ENCODE peak calls at places on chromosome 10, in seven cellular contexts. W is prostate gland, J is mesendoderm, N is endodermal cell, O is body of pancreas, B is GM23338, A is MM.1S. V is an unnamed sample.

GRCh38 chr10:49746626-49747302 is 15.4 kb downstream of the OGDHL start:
- DNase-seq in B (no peak), W (no peak), O (no peak), N (no peak), J (no peak), A (no peak), V (no peak)

GRCh38 chr10:13346280-13346819 is 1.7 kb downstream of the SEPHS1 start:
- DNase-seq in A (no peak), B (no peak), W (no peak), J (peak; percentile 43), N (no peak), O (peak; percentile 19), V (peak; percentile 63)

GRCh38 chr10:16425449-16425848 is 11.4 kb upstream of the PTER start:
- DNase-seq in W (no peak), O (no peak), N (no peak), A (no peak), B (no peak), J (no peak), V (no peak)

GRCh38 chr10:10830316-10831061 is 187.2 kb upstream of the CELF2 start:
- DNase-seq in O (no peak), N (no peak), A (no peak), J (no peak), B (no peak), W (no peak), V (no peak)

GRCh38 chr10:133474027-133474426 is 20.3 kb downstream of the SCART1 start:
- DNase-seq in O (no peak), B (no peak), J (no peak), W (no peak), N (no peak), A (no peak), V (no peak)

GRCh38 chr10:120067427-120067826 is 174.9 kb downstream of the SEC23IP start:
- DNase-seq in A (no peak), O (no peak), J (no peak), W (no peak), B (no peak), N (no peak), V (no peak)

GRCh38 chr10:118062798-118063238 is 16.1 kb upstream of the RAB11FIP2 start:
- DNase-seq in W (no peak), N (peak; percentile 48), O (peak; percentile 39), A (no peak), J (peak; percentile 10), B (no peak), V (no peak)

GRCh38 chr10:85642082-85642420 is 724.5 kb downstream of the GRID1 start:
- DNase-seq in N (no peak), B (no peak), A (no peak), O (no peak), J (no peak), W (no peak), V (no peak)

GRCh38 chr10:94461503-94461902 is 59.2 kb downstream of the TBC1D12 start:
- DNase-seq in A (no peak), B (no peak), W (no peak), J (no peak), O (no peak), N (no peak), V (no peak)

GRCh38 chr10:79153753-79154152 is 85.0 kb downstream of the ZMIZ1 start:
- DNase-seq in A (no peak), O (peak; percentile 67), N (no peak), B (no peak), J (no peak), W (no peak), V (no peak)

GRCh38 chr10:44382131-44382858 is 2.6 kb downstream of the CXCL12 start:
- DNase-seq in J (peak; percentile 84), O (peak; percentile 36), W (no peak), A (no peak), N (peak; percentile 92), B (peak; percentile 68), V (no peak)

GRCh38 chr10:2978111-2978510 is 89.2 kb upstream of the PFKP start:
- DNase-seq in A (no peak), N (no peak), B (peak; percentile 77), J (peak; percentile 78), O (no peak), W (no peak), V (peak; percentile 79)

GRCh38 chr10:89224697-89225443 is 17.8 kb upstream of the CH25H start:
- DNase-seq in N (peak; percentile 70), J (peak; percentile 71), A (no peak), W (peak; percentile 11), B (no peak), O (peak; percentile 26), V (no peak)

GRCh38 chr10:23439920-23440875 is 1.3 kb downstream of the OTUD1 start:
- DNase-seq in A (peak; percentile 51), J (peak; percentile 53), O (peak; percentile 52), W (peak; percentile 12), B (peak; percentile 50), N (peak; percentile 78), V (peak; percentile 61)

GRCh38 chr10:100562008-100562672 is 26.4 kb downstream of the HIF1AN start:
- DNase-seq in O (peak; percentile 84), B (peak; percentile 82), W (peak; percentile 47), J (peak; percentile 74), A (peak; percentile 85), N (peak; percentile 88), V (peak; percentile 89)

GRCh38 chr10:123007558-123008378 is 827 bp downstream of the IKZF5 start:
- DNase-seq in W (peak; percentile 54), O (peak; percentile 55), N (peak; percentile 73), B (peak; percentile 66), J (peak; percentile 79), A (peak; percentile 64), V (peak; percentile 63)

GRCh38 chr10:43623351-43623750 is 17.1 kb downstream of the ZNF485 start:
- DNase-seq in O (no peak), W (no peak), A (peak; percentile 45), N (no peak), J (no peak), B (peak; percentile 24), V (no peak)

GRCh38 chr10:112227331-112227961 is 43.9 kb upstream of the GPAM start:
- DNase-seq in W (no peak), O (no peak), A (no peak), N (no peak), B (no peak), J (no peak), V (peak; percentile 8)

GRCh38 chr10:112244197-112244596 is 39.0 kb upstream of the TECTB start:
- DNase-seq in B (no peak), J (no peak), W (no peak), O (no peak), N (no peak), A (no peak), V (no peak)

GRCh38 chr10:6635784-6636183 is 55.7 kb upstream of the PRKCQ start:
- DNase-seq in B (no peak), J (no peak), A (no peak), O (no peak), N (no peak), W (no peak), V (no peak)

GRCh38 chr10:47048533-47048905 is 137.3 kb downstream of the PTPN20 start:
- DNase-seq in W (no peak), J (peak; percentile 37), A (no peak), B (peak; percentile 54), O (peak; percentile 21), N (peak; percentile 71), V (no peak)

GRCh38 chr10:133326745-133327650 is 9.7 kb downstream of the CALY start:
- DNase-seq in A (no peak), N (no peak), O (no peak), W (no peak), J (no peak), B (no peak), V (no peak)

GRCh38 chr10:76651148-76651547 is 986.5 kb downstream of the KCNMA1 start:
- DNase-seq in N (no peak), A (no peak), J (no peak), W (no peak), B (no peak), O (no peak), V (no peak)

GRCh38 chr10:1050145-1050544 is 1.2 kb upstream of the IDI1 start:
- DNase-seq in B (no peak), A (peak; percentile 43), N (peak; percentile 62), J (peak; percentile 53), W (no peak), O (peak; percentile 31), V (no peak)

GRCh38 chr10:80188713-80189112 is 16.6 kb downstream of the ANXA11 start:
- DNase-seq in N (no peak), W (no peak), O (no peak), A (no peak), J (no peak), B (no peak), V (no peak)

GRCh38 chr10:50326757-50327701 is 75.7 kb upstream of the ASAH2 start:
- DNase-seq in O (no peak), B (no peak), W (peak; percentile 43), A (no peak), N (no peak), J (no peak), V (peak; percentile 85)

GRCh38 chr10:103641326-103641725 is 147.8 kb downstream of the NEURL1 start:
- DNase-seq in A (no peak), B (no peak), J (no peak), N (no peak), W (no peak), O (no peak), V (no peak)
- H3K4me1 ChIP-seq in A (no peaks in the 10 kb centered on the region), B (peaks cover 20% of the 10 kb centered on the region), J (peaks cover 7% of the 10 kb centered on the region), N (no peaks in the 10 kb centered on the region), W (peaks cover 5% of the 10 kb centered on the region), O (peaks cover 15% of the 10 kb centered on the region), V (no peaks in the 10 kb centered on the region)

GRCh38 chr10:97274828-97275227 is 17.6 kb downstream of the ARHGAP19 start:
- DNase-seq in B (no peak), W (no peak), J (no peak), A (no peak), O (no peak), N (no peak), V (no peak)
- H3K27ac ChIP-seq in B (no peak overlapping the region), W (no peak overlapping the region), J (no peak overlapping the region), A (no peak overlapping the region), O (no peak overlapping the region), N (no peak overlapping the region), V (no peak overlapping the region)

DNA sequence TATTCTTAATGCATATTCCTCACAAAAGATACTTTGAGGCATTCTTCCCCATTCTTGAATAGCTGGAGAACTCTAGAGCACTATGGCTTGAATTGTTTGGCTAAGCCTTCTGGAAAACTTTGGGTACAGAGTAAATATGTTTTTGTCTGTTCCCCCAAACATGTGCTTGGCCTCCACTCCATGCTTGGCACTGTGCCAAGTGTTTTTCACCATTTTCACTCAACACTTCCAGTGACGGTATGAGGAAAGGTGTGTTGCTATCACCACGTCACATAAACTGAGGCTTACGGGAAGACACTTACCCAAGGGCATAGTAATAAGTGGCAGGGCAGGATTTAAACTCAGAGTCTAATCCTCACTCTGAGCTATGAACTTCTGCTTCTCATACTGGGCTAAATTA is 318.2 kb downstream of the WDR11 start:
- DNase-seq in A (no peak), O (no peak), B (no peak), W (no peak), N (no peak), J (no peak), V (no peak)
- H3K36me3 ChIP-seq in A (no peaks in the 10 kb centered on the region), O (no peaks in the 10 kb centered on the region), B (no peaks in the 10 kb centered on the region), W (no peaks in the 10 kb centered on the region), N (no peaks in the 10 kb centered on the region), J (no peaks in the 10 kb centered on the region), V (no peaks in the 10 kb centered on the region)

DNA sequence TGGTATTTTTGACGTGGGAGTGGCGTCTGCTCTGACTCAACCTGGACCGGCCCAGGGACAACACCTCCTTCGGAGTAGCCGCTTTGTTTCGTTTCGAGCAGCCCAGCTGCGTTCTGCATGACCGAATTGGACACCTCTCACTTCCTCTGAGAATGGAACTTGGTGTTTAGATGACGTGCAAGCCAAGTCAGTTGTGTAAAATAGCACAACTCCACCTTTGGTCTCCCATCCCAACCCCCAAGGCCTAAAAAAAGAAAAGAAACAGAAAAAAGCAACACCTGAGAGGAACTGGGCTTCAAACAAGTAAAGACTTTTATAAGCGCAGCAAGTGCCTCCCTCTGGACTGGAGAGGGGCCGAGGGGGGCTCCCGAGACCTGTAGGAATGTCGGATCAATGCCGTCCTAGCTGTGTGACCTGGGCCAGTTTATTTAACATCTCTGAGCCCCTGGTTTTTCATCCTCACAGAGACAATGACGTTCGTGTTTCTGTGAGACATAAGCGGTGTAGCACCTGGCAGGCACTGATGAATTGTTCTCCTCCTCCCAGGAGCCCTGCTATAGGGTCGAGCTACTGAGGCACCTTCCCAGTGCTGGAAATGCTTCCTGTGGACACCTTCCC is 52.0 kb upstream of the SMNDC1 start:
- DNase-seq in N (no peak), A (peak; percentile 99), W (peak; percentile 10), O (no peak), B (no peak), J (no peak), V (no peak)
- H3K4me1 ChIP-seq in N (peaks cover 8% of the 10 kb centered on the region), A (peaks cover 63% of the 10 kb centered on the region), W (no peaks in the 10 kb centered on the region), O (peaks cover 13% of the 10 kb centered on the region), B (peaks cover 25% of the 10 kb centered on the region), J (peaks cover 12% of the 10 kb centered on the region), V (peaks cover 12% of the 10 kb centered on the region)